ENCODE peak calls at places on chromosomes 2 and 18, in seven cellular contexts. S is HL-60, A is NCI-H1436, M is fibroblast of mammary gland, H is NCI-H226, F is breast epithelium, P is HEK293T. L is an unnamed sample.
A peak's percentile ranks its signal among the peaks of the same experiment; 100 is the strongest.

GRCh38 chr2:238915196-238915595 is 67.3 kb downstream of the TWIST2 start:
- DNase-seq in S (no peak), H (no peak), A (no peak), M (peak; percentile 62), P (no peak), F (no peak), L (no peak)

GRCh38 chr2:73386342-73386868 is 769 bp downstream of the ALMS1 start:
- DNase-seq in P (no peak), A (peak; percentile 28), S (no peak), F (no peak), M (no peak), H (no peak), L (no peak)

GRCh38 chr2:201937343-201937742 is 96.3 kb upstream of the FZD7 start:
- DNase-seq in P (no peak), A (no peak), H (no peak), M (no peak), S (no peak), F (no peak), L (no peak)

GRCh38 chr2:207505180-207505579 is 24.6 kb upstream of the CREB1 start:
- DNase-seq in S (no peak), A (no peak), P (no peak), F (no peak), H (no peak), M (peak; percentile 24), L (no peak)

GRCh38 chr18:55435592-55435991 is 152.4 kb downstream of the TCF4 start:
- DNase-seq in F (no peak), H (no peak), A (no peak), S (no peak), P (no peak), M (no peak), L (no peak)

GRCh38 chr2:100056478-100056877 is 85.9 kb downstream of the AFF3 start:
- DNase-seq in F (no peak), M (no peak), H (no peak), P (no peak), S (no peak), A (no peak), L (no peak)

GRCh38 chr2:127526940-127527804 is 883 bp upstream of the IWS1 start:
- DNase-seq in A (no peak), M (no peak), P (no peak), H (peak; percentile 40), F (no peak), S (no peak), L (no peak)

GRCh38 chr2:149617476-149617875 is 29.9 kb upstream of the MMADHC start:
- DNase-seq in P (no peak), S (no peak), A (no peak), H (peak; percentile 57), M (no peak), F (no peak), L (no peak)

GRCh38 chr18:34707670-34708069 is 2.4 kb upstream of the DTNA start:
- DNase-seq in H (peak; percentile 70), M (peak; percentile 95), S (no peak), F (peak; percentile 49), P (peak; percentile 62), A (peak; percentile 84), L (no peak)

GRCh38 chr2:232230557-232230956 is 148.0 kb upstream of the ALPP start:
- DNase-seq in H (no peak), A (no peak), M (peak; percentile 23), P (peak; percentile 31), S (no peak), F (no peak), L (no peak)

GRCh38 chr2:43424262-43425207 is 171.3 kb downstream of the THADA start:
- DNase-seq in A (no peak), P (no peak), S (no peak), F (no peak), M (peak; percentile 90), H (peak; percentile 71), L (no peak)

GRCh38 chr18:63879684-63880083 is 7.8 kb upstream of the SERPINB2 start:
- DNase-seq in H (peak; percentile 76), M (peak; percentile 19), A (no peak), P (no peak), F (no peak), S (no peak), L (no peak)

GRCh38 chr2:207143474-207144190 is 22.1 kb downstream of the KLF7 start:
- DNase-seq in A (peak; percentile 54), M (peak; percentile 73), F (peak; percentile 33), P (peak; percentile 27), S (peak; percentile 43), H (no peak), L (peak; percentile 85)

L was measured in Right ventricle myocardium superior.